ENCODE peak calls at places on chromosomes 7 and 10, in seven cellular contexts. X is lung; S is GM12864; N is T follicular helper cell; J is effector memory CD8-positive, alpha-beta T cell; Y is nephron progenitor cell; E is M059J. G is an unnamed sample.

GRCh38 chr7:29563590-29564454 is at the start of gene PRR15:
- DNase-seq in X (peak; percentile 44), S (no peak), N (no peak), J (no peak), Y (peak; percentile 70), E (peak; percentile 43), G (no peak)

GRCh38 chr7:132185150-132185549 is 391.1 kb downstream of the PLXNA4 start:
- DNase-seq in X (no peak), S (no peak), N (no peak), J (no peak), Y (no peak), E (no peak), G (no peak)

GRCh38 chr10:83373659-83374058 is 765.6 kb upstream of the GHITM start:
- DNase-seq in X (no peak), S (no peak), N (no peak), J (no peak), Y (peak; percentile 4), E (peak; percentile 2), G (no peak)

GRCh38 chr7:77575187-77575586 is 38.1 kb downstream of the PTPN12 start:
- DNase-seq in X (no peak), S (no peak), N (no peak), J (no peak), Y (peak; percentile 13), E (no peak), G (no peak)

GRCh38 chr7:23184709-23185354 is 3.0 kb downstream of the NUP42 start:
- DNase-seq in X (no peak), S (no peak), N (no peak), J (no peak), Y (no peak), E (peak; percentile 61), G (no peak)

GRCh38 chr10:45063605-45064231 is 63.0 kb downstream of the ZNF22 start:
- DNase-seq in X (peak; percentile 59), S (no peak), N (no peak), J (no peak), Y (no peak), E (peak; percentile 31), G (no peak)

GRCh38 chr7:163298-163695 is 29.1 kb upstream of the FAM20C start:
- DNase-seq in X (no peak), S (no peak), N (no peak), J (no peak), Y (no peak), E (no peak), G (no peak)

GRCh38 chr7:41333506-41333905 is 369.4 kb downstream of the INHBA start:
- DNase-seq in X (no peak), S (no peak), N (no peak), J (no peak), Y (no peak), E (peak; percentile 66), G (no peak)

GRCh38 chr7:55127622-55128081 is 108.8 kb downstream of the EGFR start:
- DNase-seq in X (peak; percentile 57), S (no peak), N (no peak), J (no peak), Y (no peak), E (no peak), G (no peak)

GRCh38 chr10:63935705-63936104 is 414.5 kb downstream of the REEP3 start:
- DNase-seq in X (no peak), S (no peak), N (no peak), J (no peak), Y (no peak), E (peak; percentile 1), G (no peak)

GRCh38 chr10:48490576-48491345 is 114.1 kb downstream of the ARHGAP22 start:
- DNase-seq in X (no peak), S (no peak), N (no peak), J (no peak), Y (no peak), E (no peak), G (no peak)

GRCh38 chr10:75099952-75100763 is 11.3 kb upstream of the SAMD8 start:
- DNase-seq in X (peak; percentile 83), S (no peak), N (peak; percentile 72), J (peak; percentile 80), Y (peak; percentile 96), E (peak; percentile 46), G (peak; percentile 82)

GRCh38 chr10:101939273-101939635 is 95.7 kb upstream of the KCNIP2 start:
- DNase-seq in X (no peak), S (peak; percentile 10), N (no peak), J (no peak), Y (no peak), E (peak; percentile 85), G (no peak)

G was measured in ascending aorta.